ENCODE peak calls at places on chromosomes 1 and 21, in seven cellular contexts. One of them, this sample, is unnamed. For H3K9me3 and H3K4me1, the result is how much of the 10 kb centered on the place peaks cover.

GRCh38 chr1:93820554-93821411 is 58.2 kb downstream of the DNTTIP2 start:
- DNase-seq in RWPE2: no peak
- DNase-seq in SJSA1: no peak
- DNase-seq in upper lobe of right lung: no peak
- DNase-seq in breast epithelium: no peak
- DNase-seq in CD8-positive, alpha-beta T cell: no peak
- DNase-seq in A673: peak
- DNase-seq in this sample: no peak

GRCh38 chr1:182207300-182207699 is 145.8 kb upstream of the ZNF648 start:
- DNase-seq in RWPE2: no peak
- DNase-seq in SJSA1: no peak
- DNase-seq in upper lobe of right lung: no peak
- DNase-seq in breast epithelium: no peak
- DNase-seq in CD8-positive, alpha-beta T cell: no peak
- DNase-seq in A673: no peak
- DNase-seq in this sample: no peak

GRCh38 chr1:206786212-206786886 is 14.1 kb upstream of the IL10 start:
- DNase-seq in RWPE2: no peak
- DNase-seq in SJSA1: no peak
- DNase-seq in upper lobe of right lung: no peak
- DNase-seq in breast epithelium: no peak
- DNase-seq in CD8-positive, alpha-beta T cell: no peak
- DNase-seq in A673: no peak
- DNase-seq in this sample: no peak

GRCh38 chr1:40939320-40940059 is 40.0 kb upstream of the CTPS1 start:
- DNase-seq in RWPE2: no peak
- DNase-seq in SJSA1: no peak
- DNase-seq in upper lobe of right lung: no peak
- DNase-seq in breast epithelium: no peak
- DNase-seq in CD8-positive, alpha-beta T cell: no peak
- DNase-seq in A673: no peak
- DNase-seq in this sample: no peak

GRCh38 chr1:179547021-179547535 is 28.7 kb downstream of the NPHS2 start:
- DNase-seq in RWPE2: no peak
- DNase-seq in SJSA1: no peak
- DNase-seq in upper lobe of right lung: no peak
- DNase-seq in breast epithelium: no peak
- DNase-seq in CD8-positive, alpha-beta T cell: no peak
- DNase-seq in A673: no peak
- DNase-seq in this sample: no peak

GRCh38 chr1:58942759-58943191 is 158.9 kb upstream of the JUN start:
- DNase-seq in RWPE2: no peak
- DNase-seq in SJSA1: peak
- DNase-seq in upper lobe of right lung: no peak
- DNase-seq in breast epithelium: peak
- DNase-seq in CD8-positive, alpha-beta T cell: no peak
- DNase-seq in A673: no peak
- DNase-seq in this sample: peak

GRCh38 chr1:204493882-204494280 is 724 bp downstream of the PIK3C2B start:
- DNase-seq in RWPE2: no peak
- DNase-seq in SJSA1: no peak
- DNase-seq in upper lobe of right lung: peak
- DNase-seq in breast epithelium: no peak
- DNase-seq in CD8-positive, alpha-beta T cell: no peak
- DNase-seq in A673: peak
- DNase-seq in this sample: peak

GRCh38 chr21:36070999-36071398 is 1.2 kb downstream of the CBR1 start:
- DNase-seq in RWPE2: no peak
- DNase-seq in SJSA1: no peak
- DNase-seq in upper lobe of right lung: no peak
- DNase-seq in breast epithelium: no peak
- DNase-seq in CD8-positive, alpha-beta T cell: no peak
- DNase-seq in A673: no peak
- DNase-seq in this sample: no peak

GRCh38 chr1:27887215-27888035 is 15.1 kb downstream of the THEMIS2 start:
- DNase-seq in RWPE2: no peak
- DNase-seq in SJSA1: no peak
- DNase-seq in upper lobe of right lung: peak
- DNase-seq in breast epithelium: no peak
- DNase-seq in CD8-positive, alpha-beta T cell: no peak
- DNase-seq in A673: no peak
- DNase-seq in this sample: peak

GRCh38 chr1:211606327-211606913 is 27.5 kb upstream of the SLC30A1 start:
- DNase-seq in RWPE2: no peak
- DNase-seq in SJSA1: no peak
- DNase-seq in upper lobe of right lung: no peak
- DNase-seq in breast epithelium: no peak
- DNase-seq in CD8-positive, alpha-beta T cell: no peak
- DNase-seq in A673: no peak
- DNase-seq in this sample: no peak

GRCh38 chr1:212738330-212738729 is 38.7 kb upstream of the BATF3 start:
- DNase-seq in RWPE2: no peak
- DNase-seq in SJSA1: no peak
- DNase-seq in upper lobe of right lung: no peak
- DNase-seq in breast epithelium: no peak
- DNase-seq in CD8-positive, alpha-beta T cell: no peak
- DNase-seq in A673: no peak
- DNase-seq in this sample: no peak

GRCh38 chr1:202365092-202365815 is 16.8 kb downstream of the PPP1R12B start:
- DNase-seq in RWPE2: no peak
- DNase-seq in SJSA1: no peak
- DNase-seq in upper lobe of right lung: no peak
- DNase-seq in breast epithelium: peak
- DNase-seq in CD8-positive, alpha-beta T cell: no peak
- DNase-seq in A673: no peak
- DNase-seq in this sample: no peak

GRCh38 chr1:181504294-181505115 is 21.2 kb downstream of the CACNA1E start:
- DNase-seq in RWPE2: no peak
- DNase-seq in SJSA1: no peak
- DNase-seq in upper lobe of right lung: no peak
- DNase-seq in breast epithelium: no peak
- DNase-seq in CD8-positive, alpha-beta T cell: no peak
- DNase-seq in A673: peak
- DNase-seq in this sample: peak

GRCh38 chr1:31859719-31860118 is 43.9 kb upstream of the SPOCD1 start:
- DNase-seq in RWPE2: no peak
- DNase-seq in SJSA1: no peak
- DNase-seq in upper lobe of right lung: no peak
- DNase-seq in breast epithelium: no peak
- DNase-seq in CD8-positive, alpha-beta T cell: no peak
- DNase-seq in A673: no peak
- DNase-seq in this sample: no peak

DNA sequence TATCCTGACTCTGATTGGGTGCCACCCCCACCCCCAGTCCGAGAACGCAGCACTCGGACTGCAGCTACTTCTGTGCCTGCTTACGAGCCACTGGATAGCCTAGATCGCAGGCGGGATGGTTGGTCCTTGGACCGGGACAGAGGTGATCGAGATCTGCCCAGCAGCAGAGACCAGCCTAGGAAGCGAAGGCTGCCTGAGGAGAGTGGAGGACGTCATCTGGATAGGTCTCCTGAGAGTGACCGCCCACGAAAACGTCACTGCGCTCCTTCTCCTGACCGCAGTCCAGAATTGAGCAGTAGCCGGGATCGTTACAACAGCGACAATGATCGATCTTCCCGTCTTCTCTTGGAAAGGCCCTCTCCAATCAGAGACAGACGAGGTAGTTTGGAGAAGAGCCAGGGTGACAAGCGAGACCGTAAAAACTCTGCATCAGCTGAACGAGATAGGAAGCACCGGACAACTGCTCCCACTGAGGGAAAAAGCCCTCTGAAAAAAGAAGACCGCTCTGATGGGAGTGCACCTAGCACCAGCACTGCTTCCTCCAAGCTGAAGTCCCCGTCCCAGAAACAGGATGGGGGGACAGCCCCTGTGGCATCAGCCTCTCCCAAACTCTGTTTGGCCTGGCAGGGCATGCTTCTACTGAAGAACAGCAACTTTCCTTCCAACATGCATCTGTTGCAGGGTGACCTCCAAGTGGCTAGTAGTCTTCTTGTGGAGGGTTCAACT is 2.1 kb downstream of the RBM15 start:
- DNase-seq in RWPE2: no peak
- DNase-seq in SJSA1: no peak
- DNase-seq in upper lobe of right lung: no peak
- DNase-seq in breast epithelium: no peak
- DNase-seq in CD8-positive, alpha-beta T cell: no peak
- DNase-seq in A673: no peak
- DNase-seq in this sample: no peak
- H3K4me3 ChIP-seq in RWPE2: peak
- H3K4me3 ChIP-seq in SJSA1: no peak
- H3K4me3 ChIP-seq in upper lobe of right lung: no peak
- H3K4me3 ChIP-seq in breast epithelium: peak
- H3K4me3 ChIP-seq in CD8-positive, alpha-beta T cell: peak
- H3K4me3 ChIP-seq in A673: peak
- H3K4me3 ChIP-seq in this sample: peak

GRCh38 chr1:116138277-116138792 is 27.1 kb downstream of the MAB21L3 start:
- DNase-seq in RWPE2: no peak
- DNase-seq in SJSA1: no peak
- DNase-seq in upper lobe of right lung: no peak
- DNase-seq in breast epithelium: no peak
- DNase-seq in CD8-positive, alpha-beta T cell: no peak
- DNase-seq in A673: no peak
- DNase-seq in this sample: no peak
- H3K9me3 ChIP-seq in RWPE2: under half
- H3K9me3 ChIP-seq in SJSA1: under half
- H3K9me3 ChIP-seq in upper lobe of right lung: under half
- H3K9me3 ChIP-seq in breast epithelium: under half
- H3K9me3 ChIP-seq in CD8-positive, alpha-beta T cell: under half
- H3K9me3 ChIP-seq in A673: under half
- H3K9me3 ChIP-seq in this sample: under half

GRCh38 chr1:53299233-53299632 is 28.6 kb downstream of the LRP8 start:
- DNase-seq in RWPE2: no peak
- DNase-seq in SJSA1: no peak
- DNase-seq in upper lobe of right lung: no peak
- DNase-seq in breast epithelium: no peak
- DNase-seq in CD8-positive, alpha-beta T cell: no peak
- DNase-seq in A673: no peak
- DNase-seq in this sample: no peak

GRCh38 chr1:53295295-53295694 is 32.6 kb downstream of the LRP8 start:
- DNase-seq in RWPE2: no peak
- DNase-seq in SJSA1: no peak
- DNase-seq in upper lobe of right lung: no peak
- DNase-seq in breast epithelium: no peak
- DNase-seq in CD8-positive, alpha-beta T cell: no peak
- DNase-seq in A673: no peak
- DNase-seq in this sample: no peak

GRCh38 chr1:53295746-53296722 is 31.8 kb downstream of the LRP8 start:
- DNase-seq in RWPE2: no peak
- DNase-seq in SJSA1: no peak
- DNase-seq in upper lobe of right lung: peak
- DNase-seq in breast epithelium: no peak
- DNase-seq in CD8-positive, alpha-beta T cell: no peak
- DNase-seq in A673: no peak
- DNase-seq in this sample: peak

GRCh38 chr1:53298163-53298685 is 29.6 kb downstream of the LRP8 start:
- DNase-seq in RWPE2: no peak
- DNase-seq in SJSA1: no peak
- DNase-seq in upper lobe of right lung: no peak
- DNase-seq in breast epithelium: no peak
- DNase-seq in CD8-positive, alpha-beta T cell: no peak
- DNase-seq in A673: no peak
- DNase-seq in this sample: no peak

GRCh38 chr1:53297226-53297625 is 30.6 kb downstream of the LRP8 start:
- DNase-seq in RWPE2: no peak
- DNase-seq in SJSA1: no peak
- DNase-seq in upper lobe of right lung: no peak
- DNase-seq in breast epithelium: no peak
- DNase-seq in CD8-positive, alpha-beta T cell: no peak
- DNase-seq in A673: no peak
- DNase-seq in this sample: no peak
- H3K4me1 ChIP-seq in RWPE2: under half
- H3K4me1 ChIP-seq in SJSA1: under half
- H3K4me1 ChIP-seq in upper lobe of right lung: under half
- H3K4me1 ChIP-seq in breast epithelium: under half
- H3K4me1 ChIP-seq in CD8-positive, alpha-beta T cell: under half
- H3K4me1 ChIP-seq in A673: under half
- H3K4me1 ChIP-seq in this sample: half or more

GRCh38 chr1:1020000-1020404 is at the start of gene AGRN:
- DNase-seq in RWPE2: no peak
- DNase-seq in SJSA1: no peak
- DNase-seq in upper lobe of right lung: no peak
- DNase-seq in breast epithelium: no peak
- DNase-seq in CD8-positive, alpha-beta T cell: no peak
- DNase-seq in A673: no peak
- DNase-seq in this sample: no peak

GRCh38 chr1:1021860-1022259 is 1.9 kb downstream of the AGRN start:
- DNase-seq in RWPE2: no peak
- DNase-seq in SJSA1: no peak
- DNase-seq in upper lobe of right lung: no peak
- DNase-seq in breast epithelium: no peak
- DNase-seq in CD8-positive, alpha-beta T cell: no peak
- DNase-seq in A673: no peak
- DNase-seq in this sample: no peak

GRCh38 chr1:1020415-1021009 is 592 bp downstream of the AGRN start:
- DNase-seq in RWPE2: no peak
- DNase-seq in SJSA1: no peak
- DNase-seq in upper lobe of right lung: no peak
- DNase-seq in breast epithelium: no peak
- DNase-seq in CD8-positive, alpha-beta T cell: no peak
- DNase-seq in A673: peak
- DNase-seq in this sample: no peak

GRCh38 chr1:1022322-1023090 is 2.6 kb downstream of the AGRN start:
- DNase-seq in RWPE2: no peak
- DNase-seq in SJSA1: no peak
- DNase-seq in upper lobe of right lung: no peak
- DNase-seq in breast epithelium: no peak
- DNase-seq in CD8-positive, alpha-beta T cell: no peak
- DNase-seq in A673: no peak
- DNase-seq in this sample: no peak

GRCh38 chr1:1021010-1021845 is 1.3 kb downstream of the AGRN start:
- DNase-seq in RWPE2: no peak
- DNase-seq in SJSA1: peak
- DNase-seq in upper lobe of right lung: peak
- DNase-seq in breast epithelium: peak
- DNase-seq in CD8-positive, alpha-beta T cell: no peak
- DNase-seq in A673: peak
- DNase-seq in this sample: no peak
- H3K4me3 ChIP-seq in RWPE2: peak
- H3K4me3 ChIP-seq in SJSA1: peak
- H3K4me3 ChIP-seq in upper lobe of right lung: peak
- H3K4me3 ChIP-seq in breast epithelium: peak
- H3K4me3 ChIP-seq in CD8-positive, alpha-beta T cell: no peak
- H3K4me3 ChIP-seq in A673: peak
- H3K4me3 ChIP-seq in this sample: no peak

GRCh38 chr21:40457741-40458140 is 389.2 kb downstream of the DSCAM start:
- DNase-seq in RWPE2: no peak
- DNase-seq in SJSA1: no peak
- DNase-seq in upper lobe of right lung: no peak
- DNase-seq in breast epithelium: no peak
- DNase-seq in CD8-positive, alpha-beta T cell: no peak
- DNase-seq in A673: no peak
- DNase-seq in this sample: no peak

GRCh38 chr21:40453183-40453582 is 393.8 kb downstream of the DSCAM start:
- DNase-seq in RWPE2: no peak
- DNase-seq in SJSA1: no peak
- DNase-seq in upper lobe of right lung: no peak
- DNase-seq in breast epithelium: no peak
- DNase-seq in CD8-positive, alpha-beta T cell: no peak
- DNase-seq in A673: no peak
- DNase-seq in this sample: no peak

GRCh38 chr21:40454057-40454456 is 392.9 kb downstream of the DSCAM start:
- DNase-seq in RWPE2: no peak
- DNase-seq in SJSA1: no peak
- DNase-seq in upper lobe of right lung: no peak
- DNase-seq in breast epithelium: no peak
- DNase-seq in CD8-positive, alpha-beta T cell: no peak
- DNase-seq in A673: no peak
- DNase-seq in this sample: no peak
- H3K9me3 ChIP-seq in RWPE2: under half
- H3K9me3 ChIP-seq in SJSA1: under half
- H3K9me3 ChIP-seq in upper lobe of right lung: under half
- H3K9me3 ChIP-seq in breast epithelium: under half
- H3K9me3 ChIP-seq in CD8-positive, alpha-beta T cell: under half
- H3K9me3 ChIP-seq in A673: under half
- H3K9me3 ChIP-seq in this sample: under half